ENCODE peak calls at places on chromosomes 7 and 10, in seven cellular contexts. I is PC-3; M is OCI-LY7; Y is endothelial cell; V is HL-60; B is NCI-H460; O is activated CD4-positive, alpha-beta T cell treated with anti-CD3 and anti-CD28 coated beads for 4 hours. U is an unnamed sample.
A peak's percentile ranks its signal among the peaks of the same experiment; 100 is the strongest.

GRCh38 chr7:140542226-140542625 is 62.9 kb upstream of the MKRN1 start:
- DNase-seq in B (no peak), Y (no peak), M (no peak), V (no peak), I (peak; percentile 15), O (no peak), U (no peak)

GRCh38 chr10:122126763-122127659 is 138.0 kb downstream of the TACC2 start:
- DNase-seq in I (peak; percentile 88), O (no peak), Y (no peak), V (no peak), B (no peak), M (no peak), U (peak; percentile 52)

GRCh38 chr7:108099650-108100049 is 30.5 kb downstream of the LAMB4 start:
- DNase-seq in V (no peak), Y (no peak), O (no peak), I (peak; percentile 59), B (no peak), M (no peak), U (no peak)

GRCh38 chr10:80498039-80498832 is 39.5 kb upstream of the SH2D4B start:
- DNase-seq in M (no peak), I (no peak), B (no peak), O (no peak), Y (no peak), V (no peak), U (no peak)

GRCh38 chr7:103031024-103031423 is 43.6 kb downstream of the FBXL13 start:
- DNase-seq in M (no peak), O (no peak), I (no peak), V (no peak), Y (no peak), B (no peak), U (no peak)

GRCh38 chr10:48324580-48324979 is 18.1 kb downstream of the MAPK8 start:
- DNase-seq in O (no peak), B (no peak), Y (no peak), V (no peak), M (no peak), I (no peak), U (no peak)

GRCh38 chr10:72653383-72654096 is 27.7 kb upstream of the MICU1 start:
- DNase-seq in O (no peak), Y (no peak), B (no peak), V (no peak), I (no peak), M (no peak), U (no peak)

GRCh38 chr10:24953350-24954074 is 1.1 kb upstream of the PRTFDC1 start:
- DNase-seq in I (peak; percentile 12), Y (no peak), O (no peak), B (no peak), V (no peak), M (no peak), U (no peak)

GRCh38 chr7:92251181-92251580 is 5.4 kb downstream of the ANKIB1 start:
- DNase-seq in V (no peak), Y (no peak), I (no peak), O (no peak), M (no peak), B (no peak), U (no peak)

GRCh38 chr10:72688208-72688651 is 3.7 kb upstream of the MCU start:
- DNase-seq in B (peak; percentile 67), V (no peak), Y (no peak), I (peak; percentile 88), O (no peak), M (no peak), U (peak; percentile 75)

GRCh38 chr7:15556706-15557105 is 5.1 kb downstream of the AGMO start:
- DNase-seq in V (no peak), M (no peak), I (no peak), Y (no peak), O (no peak), B (no peak), U (no peak)

GRCh38 chr7:157439761-157440160 is 103.0 kb downstream of the DNAJB6 start:
- DNase-seq in V (no peak), B (no peak), Y (no peak), I (no peak), O (no peak), M (no peak), U (no peak)

GRCh38 chr10:118667732-118668131 is 72.3 kb upstream of the PRLHR start:
- DNase-seq in O (no peak), I (no peak), Y (no peak), B (no peak), M (no peak), V (no peak), U (no peak)

GRCh38 chr7:29285451-29285807 is 90.9 kb downstream of the CHN2 start:
- DNase-seq in V (peak; percentile 83), B (no peak), M (no peak), O (no peak), I (peak; percentile 97), Y (no peak), U (no peak)

GRCh38 chr7:44226396-44226753 is 25.6 kb downstream of the YKT6 start:
- DNase-seq in I (no peak), M (no peak), B (no peak), O (no peak), Y (peak; percentile 3), V (no peak), U (no peak)

GRCh38 chr7:27164381-27165088 is 802 bp downstream of the HOXA9 start:
- DNase-seq in O (no peak), Y (peak; percentile 60), M (no peak), B (no peak), V (no peak), I (peak; percentile 39), U (no peak)

GRCh38 chr7:1669954-1670893 is at the start of gene ELFN1:
- DNase-seq in M (no peak), V (no peak), Y (peak; percentile 53), B (no peak), I (no peak), O (no peak), U (no peak)

GRCh38 chr7:51590746-51591145 is 274.1 kb upstream of the COBL start:
- DNase-seq in V (no peak), I (no peak), Y (no peak), M (no peak), O (no peak), B (no peak), U (no peak)

GRCh38 chr7:70474639-70475234 is 657.2 kb upstream of the GALNT17 start:
- DNase-seq in B (no peak), V (no peak), Y (peak; percentile 15), M (no peak), I (no peak), O (no peak), U (no peak)

GRCh38 chr7:4216016-4216415 is 466.1 kb upstream of the FOXK1 start:
- DNase-seq in M (no peak), V (no peak), O (no peak), Y (no peak), B (no peak), I (peak; percentile 26), U (no peak)

GRCh38 chr10:122154733-122155366 is 116.2 kb upstream of the BTBD16 start:
- DNase-seq in O (no peak), Y (peak; percentile 15), M (no peak), B (no peak), V (no peak), I (no peak), U (no peak)

GRCh38 chr10:103499881-103500280 is 6.4 kb downstream of the NEURL1 start:
- DNase-seq in I (no peak), M (no peak), B (no peak), O (no peak), V (no peak), Y (no peak), U (peak; percentile 22)

GRCh38 chr7:142385528-142386340 is 127.9 kb upstream of the PRSS58 start:
- DNase-seq in V (peak; percentile 90), I (peak; percentile 84), O (peak; percentile 15), Y (peak; percentile 61), M (peak; percentile 67), B (peak; percentile 64), U (no peak)

GRCh38 chr10:132321726-132322125 is 10.3 kb upstream of the LRRC27 start:
- DNase-seq in M (no peak), V (no peak), Y (no peak), B (no peak), I (no peak), O (no peak), U (no peak)

GRCh38 chr10:97270523-97271154 is 21.8 kb downstream of the ARHGAP19 start:
- DNase-seq in I (no peak), V (no peak), Y (peak; percentile 14), M (no peak), O (no peak), B (no peak), U (no peak)

GRCh38 chr10:103350522-103351260 is at the start of gene PCGF6:
- DNase-seq in V (peak; percentile 75), M (peak; percentile 90), O (peak; percentile 64), Y (peak; percentile 91), I (peak; percentile 71), B (peak; percentile 73), U (no peak)

GRCh38 chr10:20898851-20899250 is 1.7 kb upstream of the NEBL start:
- DNase-seq in M (no peak), O (no peak), B (no peak), V (no peak), I (no peak), Y (no peak), U (peak; percentile 39)

GRCh38 chr7:140415361-140415760 is 11.5 kb downstream of the RAB19 start:
- DNase-seq in M (no peak), Y (no peak), O (no peak), I (no peak), V (no peak), B (no peak), U (no peak)

GRCh38 chr7:64882341-64883112 is 20.5 kb upstream of the ZNF273 start:
- DNase-seq in M (no peak), O (no peak), Y (peak; percentile 29), I (no peak), V (no peak), B (no peak), U (no peak)

GRCh38 chr10:69704231-69704630 is 74.2 kb downstream of the FAM241B start:
- DNase-seq in I (peak; percentile 56), M (no peak), B (no peak), O (no peak), Y (no peak), V (no peak), U (no peak)

GRCh38 chr10:51729822-51730530 is 30.6 kb upstream of the CSTF2T start:
- DNase-seq in O (no peak), B (no peak), I (no peak), Y (no peak), M (no peak), V (no peak), U (no peak)

GRCh38 chr7:157442993-157443831 is 106.4 kb downstream of the DNAJB6 start:
- DNase-seq in M (no peak), B (no peak), I (no peak), O (no peak), V (no peak), Y (no peak), U (no peak)

U was measured in retinal pigment epithelial cell.